ENCODE peak calls at places on chromosome 7, in ten cellular contexts. W is nucleus accumbens; A is activated CD4-positive, alpha-beta T cell treated with anti-CD3 and anti-CD28 coated beads, Interleukin-2, amount 50 U/mL, for 1 hour; P is cardiac fibroblast; N is spleen; E is ELR; D is IMR-90; B is pons; L is amniotic epithelial cell; T is astrocyte of the spinal cord. H is an unnamed sample.
A peak's percentile ranks its signal among the peaks of the same experiment; 100 is the strongest.

GRCh38 chr7:156017916-156018700 is 205.8 kb upstream of the SHH start:
- DNase-seq in W (no peak), A (no peak), P (no peak), N (no peak), E (no peak), D (no peak), B (no peak), L (no peak), T (no peak), H (no peak)

GRCh38 chr7:83060218-83060617 is 102.5 kb downstream of the PCLO start:
- DNase-seq in W (no peak), A (no peak), P (no peak), N (no peak), E (no peak), D (no peak), B (peak; percentile 14), L (peak; percentile 13), T (no peak), H (no peak)

GRCh38 chr7:97835296-97836138 is 36.7 kb downstream of the ASNS start:
- DNase-seq in W (peak; percentile 16), A (peak; percentile 57), P (peak; percentile 80), N (no peak), E (peak; percentile 67), D (peak; percentile 63), B (peak; percentile 79), L (peak; percentile 56), T (peak; percentile 72), H (peak; percentile 59)

GRCh38 chr7:20786779-20787651 is at the start of gene SP8:
- DNase-seq in W (no peak), A (no peak), P (no peak), N (no peak), E (no peak), D (peak; percentile 11), B (no peak), L (peak; percentile 13), T (no peak), H (no peak)

GRCh38 chr7:26959290-26959689 is 94.9 kb upstream of the SKAP2 start:
- DNase-seq in W (no peak), A (no peak), P (no peak), N (no peak), E (no peak), D (no peak), B (no peak), L (no peak), T (peak; percentile 17), H (no peak)

GRCh38 chr7:55593515-55594318 is 21.4 kb upstream of the VOPP1 start:
- DNase-seq in W (no peak), A (peak; percentile 74), P (peak; percentile 46), N (peak; percentile 91), E (peak; percentile 68), D (peak; percentile 77), B (peak; percentile 30), L (peak; percentile 20), T (peak; percentile 41), H (peak; percentile 32)

GRCh38 chr7:134637934-134638719 is 8.5 kb upstream of the BPGM start:
- DNase-seq in W (no peak), A (no peak), P (no peak), N (no peak), E (no peak), D (peak; percentile 57), B (no peak), L (no peak), T (no peak), H (no peak)

GRCh38 chr7:91636129-91636724 is 244.3 kb downstream of the MTERF1 start:
- DNase-seq in W (no peak), A (no peak), P (peak; percentile 48), N (no peak), E (peak; percentile 45), D (no peak), B (peak; percentile 25), L (peak; percentile 39), T (peak; percentile 23), H (no peak)

GRCh38 chr7:134613623-134614347 is 32.9 kb upstream of the BPGM start:
- DNase-seq in W (no peak), A (no peak), P (peak; percentile 97), N (no peak), E (peak; percentile 93), D (peak; percentile 99), B (no peak), L (peak; percentile 95), T (peak; percentile 99), H (no peak)

GRCh38 chr7:36287371-36288241 is 102.1 kb upstream of the ANLN start:
- DNase-seq in W (no peak), A (no peak), P (no peak), N (peak; percentile 84), E (peak; percentile 48), D (no peak), B (peak; percentile 69), L (no peak), T (no peak), H (no peak)

GRCh38 chr7:5532520-5533335 is 109.1 kb upstream of the TNRC18 start:
- DNase-seq in W (no peak), A (peak; percentile 30), P (no peak), N (peak; percentile 98), E (no peak), D (no peak), B (peak; percentile 45), L (no peak), T (no peak), H (no peak)

H was measured in globus pallidus.